ENCODE peak calls at places on chromosomes 5 and 9, in four cellular contexts. H is psoas muscle, O is cardiac fibroblast, D is fibroblast of the aortic adventitia. W is an unnamed sample.

GRCh38 chr9:136172412-136173079 is 32.4 kb downstream of the LHX3 start:
- DNase-seq in H (no peak), O (no peak), D (no peak), W (no peak)

GRCh38 chr5:91486638-91487037 is 103.5 kb upstream of the ARRDC3 start:
- DNase-seq in H (no peak), O (no peak), D (no peak), W (peak; percentile 64)

GRCh38 chr9:74138182-74138581 is 359.0 kb upstream of the RORB start:
- DNase-seq in H (no peak), D (no peak), O (no peak), W (no peak)

GRCh38 chr9:123929177-123929869 is 603 bp downstream of the DENND1A start:
- DNase-seq in D (no peak), H (no peak), O (no peak), W (peak; percentile 16)

GRCh38 chr9:112194969-112195431 is 19.9 kb upstream of the SUSD1 start:
- DNase-seq in O (peak; percentile 78), H (no peak), D (peak; percentile 81), W (no peak)

GRCh38 chr9:122125158-122125890 is 32.2 kb upstream of the TTLL11 start:
- DNase-seq in O (peak; percentile 83), H (peak; percentile 82), D (peak; percentile 81), W (peak; percentile 79)

GRCh38 chr5:130045334-130045733 is 141.1 kb downstream of the CHSY3 start:
- DNase-seq in D (no peak), O (no peak), H (no peak), W (peak; percentile 32)

GRCh38 chr9:127921592-127922120 is 4.8 kb upstream of the ST6GALNAC4 start:
- DNase-seq in O (peak; percentile 66), D (peak; percentile 66), H (peak; percentile 79), W (peak; percentile 61)

GRCh38 chr9:96021616-96022444 is 146.3 kb downstream of the ERCC6L2 start:
- DNase-seq in O (no peak), D (no peak), H (no peak), W (no peak)

GRCh38 chr9:6843742-6844141 is 86.0 kb downstream of the KDM4C start:
- DNase-seq in H (no peak), D (no peak), O (no peak), W (peak; percentile 13)

GRCh38 chr5:110916373-110917049 is 155.0 kb upstream of the TSLP start:
- DNase-seq in O (peak; percentile 89), H (no peak), D (peak; percentile 96), W (peak; percentile 66)

GRCh38 chr5:160543395-160543794 is 121.7 kb downstream of the PTTG1 start:
- DNase-seq in H (no peak), D (no peak), O (no peak), W (no peak)

GRCh38 chr5:32984851-32985250 is 273.7 kb downstream of the NPR3 start:
- DNase-seq in O (peak; percentile 10), D (peak; percentile 55), H (no peak), W (peak; percentile 4)

GRCh38 chr9:95481000-95481399 is 35.8 kb downstream of the PTCH1 start:
- DNase-seq in O (no peak), D (no peak), H (no peak), W (no peak)

GRCh38 chr5:172778223-172778814 is 7.3 kb upstream of the DUSP1 start:
- DNase-seq in H (peak; percentile 57), O (peak; percentile 75), D (peak; percentile 82), W (peak; percentile 97)

GRCh38 chr5:140590861-140591260 is 26.2 kb downstream of the SLC35A4 start:
- DNase-seq in D (no peak), O (no peak), H (no peak), W (peak; percentile 66)

GRCh38 chr5:105503950-105504349 is 1941.4 kb upstream of the NUDT12 start:
- DNase-seq in O (peak; percentile 1), H (no peak), D (no peak), W (peak; percentile 11)

GRCh38 chr5:1925111-1926070 is 42.7 kb upstream of the IRX4 start:
- DNase-seq in D (no peak), O (no peak), H (no peak), W (no peak)

GRCh38 chr5:855771-856530 is 5.2 kb upstream of the ZDHHC11 start:
- DNase-seq in H (no peak), O (no peak), D (no peak), W (no peak)

GRCh38 chr9:134591573-134591981 is 50.0 kb upstream of the COL5A1 start:
- DNase-seq in O (peak; percentile 61), H (no peak), D (peak; percentile 25), W (no peak)

GRCh38 chr5:171954721-171955120 is 51.7 kb downstream of the FBXW11 start:
- DNase-seq in D (peak; percentile 83), H (no peak), O (peak; percentile 28), W (peak; percentile 53)

GRCh38 chr9:110583237-110583636 is 3.7 kb upstream of the SVEP1 start:
- DNase-seq in H (no peak), O (peak; percentile 65), D (peak; percentile 68), W (peak; percentile 59)

GRCh38 chr9:100427366-100428263 is 672 bp downstream of the MSANTD3 start:
- DNase-seq in O (peak; percentile 64), H (peak; percentile 54), D (peak; percentile 69), W (peak; percentile 73)

GRCh38 chr5:176692835-176693476 is 45.7 kb downstream of the TSPAN17 start:
- DNase-seq in O (no peak), H (no peak), D (no peak), W (no peak)

GRCh38 chr9:89922099-89922498 is 317.3 kb downstream of the GADD45G start:
- DNase-seq in H (no peak), D (no peak), O (no peak), W (no peak)

GRCh38 chr9:89920901-89921300 is 316.1 kb downstream of the GADD45G start:
- DNase-seq in O (no peak), D (no peak), H (no peak), W (no peak)

GRCh38 chr9:89917861-89918260 is 313.0 kb downstream of the GADD45G start:
- DNase-seq in O (no peak), H (no peak), D (no peak), W (no peak)

GRCh38 chr9:89920131-89920530 is 315.3 kb downstream of the GADD45G start:
- DNase-seq in H (no peak), D (no peak), O (no peak), W (no peak)

DNA sequence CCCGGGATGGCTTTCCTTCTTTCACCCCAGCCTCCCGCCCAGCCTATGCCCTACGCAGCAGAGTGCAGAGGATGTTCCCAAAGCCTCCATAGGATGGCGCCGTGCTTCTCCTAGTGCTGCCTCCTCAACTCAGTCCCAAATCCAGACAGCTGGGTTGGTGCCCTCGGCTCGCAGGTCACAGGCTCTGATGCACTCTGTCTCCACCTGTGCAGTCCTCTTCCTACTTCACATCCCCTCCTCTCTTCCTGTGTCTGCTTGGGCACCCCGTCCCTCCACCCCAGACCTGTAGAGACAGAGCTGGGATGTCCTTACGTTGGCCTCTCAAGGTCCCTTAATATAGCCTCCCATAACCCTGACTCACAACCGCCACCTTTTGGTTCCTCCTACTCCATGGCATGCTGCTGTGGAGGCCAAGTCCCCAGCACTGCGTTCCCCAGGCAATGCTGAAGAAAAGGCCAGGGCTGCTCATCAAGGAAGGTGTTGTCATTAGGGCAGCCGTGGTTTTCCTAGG is 314.4 kb downstream of the GADD45G start:
- DNase-seq in D (no peak), O (peak; percentile 8), H (no peak), W (peak; percentile 43)
- TF ChIP-seq CTCF in D (no peak), O (no peak), H (peak; percentile 39), W (no peak)

GRCh38 chr5:61301345-61301744 is 30.7 kb upstream of the ZSWIM6 start:
- DNase-seq in D (peak; percentile 91), H (no peak), O (peak; percentile 88), W (no peak)
- TF ChIP-seq CTCF in D (peak; percentile 49), H (no peak), O (peak; percentile 18), W (no peak)

GRCh38 chr9:92808726-92809451 is 44.3 kb upstream of the BICD2 start:
- DNase-seq in H (peak; percentile 75), O (peak; percentile 78), D (peak; percentile 70), W (peak; percentile 48)
- TF ChIP-seq CTCF in H (peak; percentile 9), O (peak; percentile 38), D (peak; percentile 41), W (peak; percentile 2)

GRCh38 chr5:41755705-41756104 is 114.5 kb downstream of the OXCT1 start:
- DNase-seq in H (no peak), O (no peak), D (no peak), W (no peak)

GRCh38 chr5:41751867-41752266 is 118.4 kb downstream of the OXCT1 start:
- DNase-seq in D (no peak), H (no peak), O (no peak), W (no peak)

GRCh38 chr5:41754857-41755256 is 115.4 kb downstream of the OXCT1 start:
- DNase-seq in D (no peak), O (peak; percentile 19), H (no peak), W (peak; percentile 23)
- TF ChIP-seq CTCF in D (peak; percentile 26), O (no peak), H (no peak), W (no peak)

DNA sequence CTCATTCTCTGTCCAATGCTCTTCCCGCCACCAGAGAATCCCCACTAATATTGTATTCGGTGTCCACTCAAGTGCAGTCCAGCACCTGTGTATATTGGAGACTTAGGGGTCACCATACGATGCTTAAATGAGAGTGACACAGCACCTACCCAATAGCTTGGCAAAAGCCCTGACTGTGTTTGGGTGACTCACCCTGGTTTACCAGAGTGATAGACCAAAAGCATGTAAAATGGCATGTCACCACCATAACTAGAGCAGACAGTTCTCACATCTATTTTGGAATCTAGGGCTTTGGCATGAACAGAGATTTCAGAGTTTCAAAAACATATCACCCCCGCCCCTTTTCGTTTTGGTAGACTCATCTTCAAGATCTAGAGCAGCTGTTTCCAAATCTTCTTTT is 217.3 kb upstream of the RASEF start:
- DNase-seq in H (no peak), D (no peak), O (no peak), W (peak; percentile 52)
- TF ChIP-seq CTCF in H (no peak), D (no peak), O (no peak), W (no peak)

GRCh38 chr5:41410737-41411136 is 99.7 kb downstream of the PLCXD3 start:
- DNase-seq in H (no peak), O (no peak), D (no peak), W (no peak)
- TF ChIP-seq CTCF in H (no peak), O (no peak), D (no peak), W (no peak)

GRCh38 chr5:128109766-128110165 is 26.2 kb downstream of the SLC12A2 start:
- DNase-seq in H (no peak), O (no peak), D (no peak), W (no peak)
- TF ChIP-seq CTCF in H (no peak), O (no peak), D (no peak), W (no peak)

DNA sequence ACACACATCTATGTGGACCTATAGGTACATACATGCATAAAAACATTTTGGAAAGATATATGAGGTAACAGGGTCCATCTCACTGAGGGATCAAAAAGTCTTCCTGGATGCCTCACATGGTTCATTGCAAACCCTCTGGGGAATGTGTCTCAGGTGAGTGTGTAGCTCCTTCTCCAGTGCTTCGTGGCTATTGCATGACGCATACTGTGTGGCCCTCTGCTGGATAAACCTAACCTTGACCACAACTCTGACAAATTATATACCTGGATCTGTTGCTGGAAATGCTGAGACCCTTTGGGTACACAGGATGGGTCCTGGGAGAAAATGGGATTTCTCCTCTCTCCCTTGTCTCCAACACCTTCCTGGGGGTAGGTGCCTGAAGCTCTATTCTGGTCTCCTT is 91.9 kb downstream of the JAKMIP2 start:
- DNase-seq in D (no peak), H (no peak), O (no peak), W (peak; percentile 64)
- TF ChIP-seq CTCF in D (no peak), H (no peak), O (no peak), W (peak; percentile 26)

W was measured in MCF 10A.